ENCODE peak calls at places on chromosomes 12 and 14, in four cellular contexts. V is EH; U is G401; T is activated naive CD4-positive, alpha-beta T cell treated with anti-CD3 and anti-CD28 coated beads, Interleukin-2, amount 10 ng/mL, durations not matched to agents 7 days and 5 days. W is an unnamed sample.

GRCh38 chr12:54398218-54398617 is 13.7 kb upstream of the ZNF385A start:
- DNase-seq in T (no peak), U (no peak), V (no peak), W (no peak)

GRCh38 chr12:130825771-130826150 is 13.3 kb downstream of the STX2 start:
- DNase-seq in U (no peak), V (no peak), T (no peak), W (no peak)

GRCh38 chr14:90741682-90741946 is 74.6 kb downstream of the TTC7B start:
- DNase-seq in U (no peak), V (no peak), T (no peak), W (no peak)

GRCh38 chr14:104342435-104343293 is 204.3 kb downstream of the KIF26A start:
- DNase-seq in V (no peak), T (no peak), U (no peak), W (no peak)

GRCh38 chr14:71931492-71932228 is 569 bp upstream of the RGS6 start:
- DNase-seq in T (peak; percentile 27), U (peak; percentile 12), V (no peak), W (no peak)

GRCh38 chr14:34906287-34906686 is 31.1 kb upstream of the BAZ1A start:
- DNase-seq in U (no peak), T (no peak), V (no peak), W (no peak)

GRCh38 chr14:61812347-61813100 is 50.3 kb downstream of the SNAPC1 start:
- DNase-seq in V (no peak), U (no peak), T (peak; percentile 29), W (peak; percentile 51)

GRCh38 chr14:52553671-52554575 is 1.3 kb downstream of the GPR137C start:
- DNase-seq in U (peak; percentile 99), V (peak; percentile 88), T (peak; percentile 84), W (peak; percentile 95)